ENCODE peak calls at places on chromosomes 13 and 19, in five cellular contexts. One of them, this sample, is unnamed.

GRCh38 chr13:114015608-114016295 is 41.9 kb upstream of the C13orf46 start:
- DNase-seq in EL: no peak
- DNase-seq in hepatic stellate cell: no peak
- DNase-seq in T-helper 1 cell: no peak
- DNase-seq in fibroblast of lung: peak
- DNase-seq in this sample: no peak

GRCh38 chr13:76016799-76017198 is 380.7 kb downstream of the LMO7 start:
- DNase-seq in EL: peak
- DNase-seq in hepatic stellate cell: peak
- DNase-seq in T-helper 1 cell: no peak
- DNase-seq in fibroblast of lung: peak
- DNase-seq in this sample: peak

GRCh38 chr13:32107474-32107873 is 75.9 kb downstream of the FRY start:
- DNase-seq in EL: no peak
- DNase-seq in hepatic stellate cell: no peak
- DNase-seq in T-helper 1 cell: no peak
- DNase-seq in fibroblast of lung: no peak
- DNase-seq in this sample: no peak

GRCh38 chr19:1366899-1367870 is 16.5 kb upstream of the NDUFS7 start:
- DNase-seq in EL: no peak
- DNase-seq in hepatic stellate cell: no peak
- DNase-seq in T-helper 1 cell: no peak
- DNase-seq in fibroblast of lung: no peak
- DNase-seq in this sample: no peak

GRCh38 chr13:99398071-99398470 is 90.9 kb upstream of the GPR183 start:
- DNase-seq in EL: no peak
- DNase-seq in hepatic stellate cell: no peak
- DNase-seq in T-helper 1 cell: no peak
- DNase-seq in fibroblast of lung: no peak
- DNase-seq in this sample: no peak

GRCh38 chr19:8517551-8518442 is 3.8 kb upstream of the ZNF414 start:
- DNase-seq in EL: no peak
- DNase-seq in hepatic stellate cell: no peak
- DNase-seq in T-helper 1 cell: peak
- DNase-seq in fibroblast of lung: peak
- DNase-seq in this sample: no peak

GRCh38 chr13:99053636-99054233 is 75.9 kb upstream of the DOCK9 start:
- DNase-seq in EL: no peak
- DNase-seq in hepatic stellate cell: no peak
- DNase-seq in T-helper 1 cell: no peak
- DNase-seq in fibroblast of lung: no peak
- DNase-seq in this sample: no peak

GRCh38 chr13:74487091-74487722 is 353.0 kb upstream of the KLF12 start:
- DNase-seq in EL: no peak
- DNase-seq in hepatic stellate cell: no peak
- DNase-seq in T-helper 1 cell: no peak
- DNase-seq in fibroblast of lung: no peak
- DNase-seq in this sample: no peak

GRCh38 chr19:36436531-36436930 is 18.1 kb upstream of the ZFP82 start:
- DNase-seq in EL: peak
- DNase-seq in hepatic stellate cell: no peak
- DNase-seq in T-helper 1 cell: no peak
- DNase-seq in fibroblast of lung: no peak
- DNase-seq in this sample: peak

GRCh38 chr13:40207110-40207478 is 459.3 kb downstream of the FOXO1 start:
- DNase-seq in EL: no peak
- DNase-seq in hepatic stellate cell: no peak
- DNase-seq in T-helper 1 cell: no peak
- DNase-seq in fibroblast of lung: no peak
- DNase-seq in this sample: no peak

GRCh38 chr13:23715762-23716235 is 145.6 kb downstream of the TNFRSF19 start:
- DNase-seq in EL: peak
- DNase-seq in hepatic stellate cell: no peak
- DNase-seq in T-helper 1 cell: no peak
- DNase-seq in fibroblast of lung: no peak
- DNase-seq in this sample: no peak

GRCh38 chr19:2342656-2343288 is 14.3 kb downstream of the SPPL2B start:
- DNase-seq in EL: no peak
- DNase-seq in hepatic stellate cell: no peak
- DNase-seq in T-helper 1 cell: no peak
- DNase-seq in fibroblast of lung: no peak
- DNase-seq in this sample: no peak

GRCh38 chr19:6866646-6867255 is 20.6 kb upstream of the ADGRE1 start:
- DNase-seq in EL: no peak
- DNase-seq in hepatic stellate cell: no peak
- DNase-seq in T-helper 1 cell: no peak
- DNase-seq in fibroblast of lung: no peak
- DNase-seq in this sample: no peak

GRCh38 chr19:16889429-16889882 is 657 bp downstream of the F2RL3 start:
- DNase-seq in EL: no peak
- DNase-seq in hepatic stellate cell: no peak
- DNase-seq in T-helper 1 cell: no peak
- DNase-seq in fibroblast of lung: no peak
- DNase-seq in this sample: no peak

GRCh38 chr13:49300716-49301589 is 53.2 kb downstream of the CDADC1 start:
- DNase-seq in EL: peak
- DNase-seq in hepatic stellate cell: peak
- DNase-seq in T-helper 1 cell: peak
- DNase-seq in fibroblast of lung: peak
- DNase-seq in this sample: peak

GRCh38 chr19:14073232-14073924 is 792 bp downstream of the MISP3 start:
- DNase-seq in EL: peak
- DNase-seq in hepatic stellate cell: peak
- DNase-seq in T-helper 1 cell: peak
- DNase-seq in fibroblast of lung: peak
- DNase-seq in this sample: peak

GRCh38 chr19:18098891-18099622 is 1.5 kb downstream of the MAST3 start:
- DNase-seq in EL: no peak
- DNase-seq in hepatic stellate cell: no peak
- DNase-seq in T-helper 1 cell: no peak
- DNase-seq in fibroblast of lung: no peak
- DNase-seq in this sample: no peak

GRCh38 chr19:48512504-48513288 is 1.1 kb upstream of the LMTK3 start:
- DNase-seq in EL: no peak
- DNase-seq in hepatic stellate cell: no peak
- DNase-seq in T-helper 1 cell: no peak
- DNase-seq in fibroblast of lung: no peak
- DNase-seq in this sample: no peak

This sample was measured in RKO.